ENCODE peak calls at places on chromosome 14, in four cellular contexts. One of them, this sample, is unnamed.

GRCh38 chr14:49865431-49865859 is 12.9 kb upstream of the NEMF start:
- DNase-seq in upper lobe of right lung: peak; percentile 89
- DNase-seq in OCI-LY7: peak; percentile 83
- DNase-seq in heart left ventricle: peak; percentile 77
- DNase-seq in this sample: peak; percentile 78

GRCh38 chr14:73833530-73834257 is 17.9 kb upstream of the PTGR2 start:
- DNase-seq in upper lobe of right lung: no peak
- DNase-seq in OCI-LY7: no peak
- DNase-seq in heart left ventricle: peak; percentile 56
- DNase-seq in this sample: peak; percentile 71

GRCh38 chr14:34665785-34666425 is 36.0 kb upstream of the SNX6 start:
- DNase-seq in upper lobe of right lung: no peak
- DNase-seq in OCI-LY7: peak; percentile 15
- DNase-seq in heart left ventricle: peak; percentile 37
- DNase-seq in this sample: no peak

GRCh38 chr14:59707778-59708635 is 131.4 kb upstream of the CCDC175 start:
- DNase-seq in upper lobe of right lung: no peak
- DNase-seq in OCI-LY7: no peak
- DNase-seq in heart left ventricle: no peak
- DNase-seq in this sample: peak; percentile 58

GRCh38 chr14:83101855-83102254 is 1568.2 kb upstream of the SEL1L start:
- DNase-seq in upper lobe of right lung: no peak
- DNase-seq in OCI-LY7: no peak
- DNase-seq in heart left ventricle: no peak
- DNase-seq in this sample: no peak

GRCh38 chr14:24277606-24278321 is 6.4 kb upstream of the RABGGTA start:
- DNase-seq in upper lobe of right lung: no peak
- DNase-seq in OCI-LY7: no peak
- DNase-seq in heart left ventricle: no peak
- DNase-seq in this sample: no peak

GRCh38 chr14:87869619-87870583 is 123.1 kb downstream of the GALC start:
- DNase-seq in upper lobe of right lung: no peak
- DNase-seq in OCI-LY7: no peak
- DNase-seq in heart left ventricle: no peak
- DNase-seq in this sample: no peak

GRCh38 chr14:103604620-103605019 is 24.4 kb upstream of the KLC1 start:
- DNase-seq in upper lobe of right lung: no peak
- DNase-seq in OCI-LY7: no peak
- DNase-seq in heart left ventricle: no peak
- DNase-seq in this sample: no peak

GRCh38 chr14:72186461-72187035 is 254.3 kb downstream of the RGS6 start:
- DNase-seq in upper lobe of right lung: no peak
- DNase-seq in OCI-LY7: no peak
- DNase-seq in heart left ventricle: peak; percentile 24
- DNase-seq in this sample: no peak

GRCh38 chr14:23366163-23366921 is 1.4 kb upstream of the EFS start:
- DNase-seq in upper lobe of right lung: peak; percentile 82
- DNase-seq in OCI-LY7: no peak
- DNase-seq in heart left ventricle: peak; percentile 71
- DNase-seq in this sample: no peak

GRCh38 chr14:78005325-78005724 is 164.8 kb upstream of the NRXN3 start:
- DNase-seq in upper lobe of right lung: no peak
- DNase-seq in OCI-LY7: no peak
- DNase-seq in heart left ventricle: no peak
- DNase-seq in this sample: no peak

GRCh38 chr14:83816755-83817154 is 1713.2 kb upstream of the FLRT2 start:
- DNase-seq in upper lobe of right lung: no peak
- DNase-seq in OCI-LY7: no peak
- DNase-seq in heart left ventricle: no peak
- DNase-seq in this sample: no peak

GRCh38 chr14:69395929-69396328 is 2.2 kb downstream of the ERH start:
- DNase-seq in upper lobe of right lung: no peak
- DNase-seq in OCI-LY7: no peak
- DNase-seq in heart left ventricle: no peak
- DNase-seq in this sample: no peak

GRCh38 chr14:69398818-69399210 is 322 bp downstream of the SLC39A9 start:
- DNase-seq in upper lobe of right lung: no peak
- DNase-seq in OCI-LY7: no peak
- DNase-seq in heart left ventricle: no peak
- DNase-seq in this sample: no peak

GRCh38 chr14:69400154-69400553 is 1.7 kb downstream of the SLC39A9 start:
- DNase-seq in upper lobe of right lung: no peak
- DNase-seq in OCI-LY7: no peak
- DNase-seq in heart left ventricle: no peak
- DNase-seq in this sample: no peak

GRCh38 chr14:69398053-69398817 is at the start of the genes ERH and SLC39A9:
- DNase-seq in upper lobe of right lung: peak; percentile 97
- DNase-seq in OCI-LY7: peak; percentile 99
- DNase-seq in heart left ventricle: peak; percentile 97
- DNase-seq in this sample: peak; percentile 97

DNA sequence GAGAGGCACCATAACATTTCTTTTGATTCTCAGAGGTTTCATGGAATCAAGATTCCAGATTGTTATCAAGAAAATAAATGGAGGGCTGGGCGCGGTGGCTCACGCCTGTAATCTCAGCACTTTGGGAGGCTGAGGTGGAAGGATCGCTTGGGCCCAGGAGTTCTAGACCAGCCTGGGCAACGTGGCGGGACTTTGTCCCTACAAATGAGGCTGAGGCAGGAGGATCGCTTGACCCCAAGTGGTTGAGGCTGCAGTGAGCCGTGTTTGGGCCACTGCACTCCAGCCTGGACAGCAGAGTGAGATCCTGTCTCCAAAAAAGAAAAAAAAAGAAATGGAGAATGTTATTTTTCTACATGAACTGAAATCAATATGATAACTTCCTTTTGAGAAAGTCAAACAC is 1.3 kb downstream of the SLC39A9 start:
- DNase-seq in upper lobe of right lung: no peak
- DNase-seq in OCI-LY7: no peak
- DNase-seq in heart left ventricle: no peak
- DNase-seq in this sample: no peak
- H3K4me1 ChIP-seq in upper lobe of right lung: peaks cover 40% of the 10 kb centered on the region
- H3K4me1 ChIP-seq in OCI-LY7: peaks cover 42% of the 10 kb centered on the region
- H3K4me1 ChIP-seq in heart left ventricle: peaks cover 51% of the 10 kb centered on the region
- H3K4me1 ChIP-seq in this sample: no peaks in the 10 kb centered on the region

DNA sequence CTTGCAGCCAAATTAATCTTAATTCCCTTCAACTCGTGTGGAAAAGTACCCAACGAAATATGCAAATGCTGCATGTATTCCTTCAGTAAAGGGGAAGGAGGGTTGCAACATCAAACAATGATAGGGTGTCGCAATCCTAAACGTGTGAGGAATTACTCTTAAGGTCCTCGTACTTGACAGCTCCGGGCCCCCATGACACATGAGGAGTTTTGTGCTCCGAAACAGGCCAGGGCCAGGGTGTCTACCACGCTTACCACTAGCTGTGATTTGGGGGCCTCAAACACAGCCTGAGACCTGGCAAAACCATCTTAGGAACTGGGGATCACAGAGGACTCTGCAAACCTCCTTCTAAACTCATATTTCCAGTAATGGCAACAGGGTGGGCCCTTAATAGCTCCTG is 20.4 kb downstream of the FOS start:
- DNase-seq in upper lobe of right lung: peak; percentile 77
- DNase-seq in OCI-LY7: no peak
- DNase-seq in heart left ventricle: no peak
- DNase-seq in this sample: no peak
- H3K4me1 ChIP-seq in upper lobe of right lung: peaks cover 53% of the 10 kb centered on the region
- H3K4me1 ChIP-seq in OCI-LY7: peaks cover 30% of the 10 kb centered on the region
- H3K4me1 ChIP-seq in heart left ventricle: peaks cover 18% of the 10 kb centered on the region
- H3K4me1 ChIP-seq in this sample: no peaks in the 10 kb centered on the region

DNA sequence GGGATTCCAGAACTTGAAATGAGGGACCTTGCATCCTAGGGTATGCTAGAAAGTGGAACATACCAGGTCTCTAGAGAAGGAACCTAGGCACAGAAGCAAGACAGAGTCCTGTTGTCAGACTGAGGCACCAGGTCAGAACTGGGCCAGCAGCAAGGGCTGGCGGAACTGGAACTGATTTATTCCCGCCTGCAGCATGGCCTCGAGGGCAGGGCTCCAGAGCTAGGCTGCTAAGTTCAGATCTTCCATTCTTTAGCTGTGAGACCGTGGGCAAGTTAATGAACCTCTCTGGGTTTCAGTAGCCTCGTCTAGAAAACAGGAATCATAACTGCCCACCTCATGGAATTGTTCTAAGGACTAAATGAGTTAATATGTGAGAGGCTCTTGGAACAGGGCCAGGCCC is 199.9 kb downstream of the ZFP36L1 start:
- DNase-seq in upper lobe of right lung: no peak
- DNase-seq in OCI-LY7: no peak
- DNase-seq in heart left ventricle: peak; percentile 11
- DNase-seq in this sample: no peak
- H3K4me1 ChIP-seq in upper lobe of right lung: peaks cover 14% of the 10 kb centered on the region
- H3K4me1 ChIP-seq in OCI-LY7: peaks cover 13% of the 10 kb centered on the region
- H3K4me1 ChIP-seq in heart left ventricle: peaks cover 26% of the 10 kb centered on the region
- H3K4me1 ChIP-seq in this sample: no peaks in the 10 kb centered on the region

GRCh38 chr14:52527052-52527451 is 25.3 kb downstream of the TXNDC16 start:
- DNase-seq in upper lobe of right lung: no peak
- DNase-seq in OCI-LY7: no peak
- DNase-seq in heart left ventricle: no peak
- DNase-seq in this sample: no peak

GRCh38 chr14:52536269-52536668 is 16.0 kb downstream of the TXNDC16 start:
- DNase-seq in upper lobe of right lung: no peak
- DNase-seq in OCI-LY7: no peak
- DNase-seq in heart left ventricle: no peak
- DNase-seq in this sample: no peak

DNA sequence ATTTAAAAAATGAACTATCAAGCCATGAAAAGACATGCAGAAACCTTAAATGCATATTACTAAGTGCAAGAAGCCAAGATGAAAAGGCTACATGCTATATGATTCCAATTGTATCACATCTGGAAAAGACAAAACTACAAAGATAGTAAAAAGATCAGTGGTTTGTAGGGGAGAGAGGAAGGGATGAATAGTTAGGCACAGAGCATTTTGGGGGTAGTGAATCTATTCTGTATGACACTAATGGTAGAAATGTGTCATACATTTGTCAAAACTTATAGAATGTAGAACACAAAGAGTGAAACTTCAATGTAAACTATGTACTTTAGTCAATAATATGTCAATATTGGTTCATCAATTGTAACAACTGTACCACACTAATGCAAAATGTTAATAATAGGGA is 20.8 kb downstream of the TXNDC16 start:
- DNase-seq in upper lobe of right lung: no peak
- DNase-seq in OCI-LY7: no peak
- DNase-seq in heart left ventricle: no peak
- DNase-seq in this sample: no peak
- H3K4me1 ChIP-seq in upper lobe of right lung: no peaks in the 10 kb centered on the region
- H3K4me1 ChIP-seq in OCI-LY7: no peaks in the 10 kb centered on the region
- H3K4me1 ChIP-seq in heart left ventricle: no peaks in the 10 kb centered on the region
- H3K4me1 ChIP-seq in this sample: no peaks in the 10 kb centered on the region

GRCh38 chr14:93046696-93047050 is 69.1 kb downstream of the ITPK1 start:
- DNase-seq in upper lobe of right lung: no peak
- DNase-seq in OCI-LY7: no peak
- DNase-seq in heart left ventricle: no peak
- DNase-seq in this sample: no peak
- H3K4me1 ChIP-seq in upper lobe of right lung: peaks cover 62% of the 10 kb centered on the region
- H3K4me1 ChIP-seq in OCI-LY7: no peaks in the 10 kb centered on the region
- H3K4me1 ChIP-seq in heart left ventricle: peaks cover 68% of the 10 kb centered on the region
- H3K4me1 ChIP-seq in this sample: peaks cover 25% of the 10 kb centered on the region